ENCODE peak calls at places on chromosomes 1 and 21, in six cellular contexts. L, X, C, E, N and B are unnamed samples.

GRCh38 chr21:27346041-27346448 is 379.2 kb upstream of the ADAMTS5 start:
- DNase-seq in L (no peak), C (no peak), N (no peak), E (no peak), X (no peak), B (peak)

GRCh38 chr1:185812934-185813333 is 78.7 kb downstream of the HMCN1 start:
- DNase-seq in C (no peak), N (no peak), L (no peak), E (no peak), X (no peak), B (no peak)

GRCh38 chr1:171081220-171081993 is 9.3 kb upstream of the FMO3 start:
- DNase-seq in L (peak), X (no peak), N (no peak), C (no peak), E (no peak), B (no peak)

GRCh38 chr1:231020816-231021215 is 19.2 kb downstream of the FAM89A start:
- DNase-seq in L (no peak), X (peak), N (no peak), E (no peak), C (no peak), B (no peak)

GRCh38 chr21:29145354-29145782 is 14.9 kb downstream of the MAP3K7CL start:
- DNase-seq in C (no peak), N (no peak), E (no peak), X (no peak), L (peak), B (peak)

GRCh38 chr1:228944991-228945390 is 209.7 kb downstream of the RHOU start:
- DNase-seq in X (peak), N (no peak), L (no peak), E (no peak), C (no peak), B (no peak)

GRCh38 chr1:161766102-161766981 is at the start of gene ATF6:
- DNase-seq in X (peak), E (peak), L (peak), C (peak), N (peak), B (peak)

GRCh38 chr1:59444520-59444919 is 147.6 kb downstream of the FGGY start:
- DNase-seq in N (no peak), E (no peak), L (no peak), X (no peak), C (no peak), B (no peak)

GRCh38 chr1:214285622-214286440 is 4.9 kb downstream of the SMYD2 start:
- DNase-seq in E (no peak), L (no peak), C (no peak), X (no peak), N (no peak), B (no peak)

GRCh38 chr1:41666991-41667631 is 182.6 kb upstream of the EDN2 start:
- DNase-seq in X (no peak), L (no peak), N (no peak), E (peak), C (no peak), B (no peak)

GRCh38 chr1:10827377-10828333 is 31.2 kb upstream of the CASZ1 start:
- DNase-seq in X (no peak), E (no peak), L (no peak), C (no peak), N (no peak), B (no peak)

GRCh38 chr1:30325085-30325935 is 398.1 kb downstream of the MATN1 start:
- DNase-seq in E (no peak), N (no peak), X (no peak), L (no peak), C (no peak), B (no peak)

GRCh38 chr1:60280764-60281278 is 207.3 kb upstream of the C1orf87 start:
- DNase-seq in C (no peak), E (no peak), N (no peak), X (no peak), L (no peak), B (no peak)

GRCh38 chr21:44529011-44529421 is 11.0 kb downstream of the KRTAP10-1 start:
- DNase-seq in N (no peak), X (no peak), E (no peak), L (no peak), C (no peak), B (no peak)

GRCh38 chr1:30087465-30087864 is 635.9 kb downstream of the MATN1 start:
- DNase-seq in L (peak), X (no peak), E (no peak), N (no peak), C (no peak), B (no peak)

GRCh38 chr1:62396871-62397270 is 40.0 kb upstream of the USP1 start:
- DNase-seq in X (no peak), L (no peak), C (no peak), N (no peak), E (no peak), B (no peak)

GRCh38 chr1:179353546-179353945 is 12.2 kb upstream of the AXDND1 start:
- DNase-seq in X (no peak), E (no peak), L (no peak), N (peak), C (no peak), B (no peak)

GRCh38 chr1:212950243-212951057 is at the start of gene VASH2:
- DNase-seq in C (peak), N (peak), X (no peak), E (peak), L (peak), B (peak)

GRCh38 chr1:1730870-1731269 is 6.7 kb upstream of the CDK11A start:
- DNase-seq in N (peak), E (no peak), L (no peak), X (no peak), C (no peak), B (no peak)

GRCh38 chr1:234604726-234605492 is 5.1 kb downstream of the IRF2BP2 start:
- DNase-seq in E (no peak), X (no peak), N (no peak), C (no peak), L (no peak), B (no peak)

GRCh38 chr1:47189844-47190562 is at the start of gene PDZK1IP1:
- DNase-seq in N (peak), L (peak), E (no peak), X (no peak), C (no peak), B (no peak)

GRCh38 chr21:31509108-31510017 is 150.1 kb upstream of the SOD1 start:
- DNase-seq in X (no peak), E (peak), C (peak), N (no peak), L (peak), B (peak)

GRCh38 chr1:33402234-33402633 is 28.7 kb downstream of the PHC2 start:
- DNase-seq in X (no peak), E (no peak), L (no peak), N (no peak), C (no peak), B (no peak)

GRCh38 chr21:42558368-42558767 is 44.7 kb downstream of the SLC37A1 start:
- DNase-seq in C (no peak), L (no peak), N (no peak), E (no peak), X (no peak), B (no peak)

GRCh38 chr1:12014141-12014981 is 4.9 kb upstream of the MIIP start:
- DNase-seq in E (no peak), C (no peak), X (no peak), L (peak), N (peak), B (no peak)

GRCh38 chr1:47707887-47708535 is 270.2 kb downstream of the FOXD2 start:
- DNase-seq in E (no peak), N (no peak), L (no peak), X (no peak), C (no peak), B (no peak)

GRCh38 chr1:32651461-32652073 is 559 bp downstream of the RBBP4 start:
- DNase-seq in N (no peak), L (no peak), X (peak), C (no peak), E (peak), B (peak)

GRCh38 chr1:40530735-40531380 is 579 bp upstream of the ZNF684 start:
- DNase-seq in N (no peak), X (no peak), C (no peak), E (no peak), L (peak), B (no peak)

GRCh38 chr1:208121965-208122364 is 122.2 kb downstream of the PLXNA2 start:
- DNase-seq in N (no peak), E (no peak), L (no peak), X (no peak), C (no peak), B (no peak)

GRCh38 chr1:202056644-202057334 is 46.4 kb downstream of the ELF3 start:
- DNase-seq in X (no peak), E (no peak), C (no peak), L (peak), N (no peak), B (no peak)

GRCh38 chr1:235050911-235051360 is 77.7 kb downstream of the TOMM20 start:
- DNase-seq in L (no peak), N (no peak), C (no peak), X (no peak), E (no peak), B (no peak)

GRCh38 chr1:214581785-214582184 is 21.2 kb upstream of the CENPF start:
- DNase-seq in E (no peak), N (no peak), C (no peak), X (no peak), L (peak), B (peak)

GRCh38 chr1:47231314-47232186 is 475 bp downstream of the TAL1 start:
- DNase-seq in L (peak), E (no peak), X (no peak), N (no peak), C (no peak), B (no peak)

GRCh38 chr1:201917362-201918033 is 28.8 kb downstream of the SHISA4 start:
- DNase-seq in N (no peak), E (no peak), C (no peak), L (peak), X (no peak), B (no peak)

GRCh38 chr21:44398499-44398898 is 45.1 kb downstream of the TRPM2 start:
- DNase-seq in N (no peak), C (no peak), L (no peak), X (no peak), E (no peak), B (no peak)

GRCh38 chr1:242522304-242522945 is 2.1 kb downstream of the PLD5 start:
- DNase-seq in L (no peak), C (no peak), N (no peak), E (no peak), X (no peak), B (no peak)

GRCh38 chr1:155126494-155127104 is 1.1 kb upstream of the EFNA1 start:
- DNase-seq in C (no peak), X (no peak), E (no peak), L (peak), N (peak), B (no peak)

GRCh38 chr1:234707641-234708040 is 97.7 kb upstream of the IRF2BP2 start:
- DNase-seq in L (no peak), C (no peak), E (no peak), X (no peak), N (no peak), B (no peak)

GRCh38 chr1:8687053-8687452 is 130.4 kb downstream of the RERE start:
- DNase-seq in L (no peak), X (no peak), E (no peak), N (no peak), C (no peak), B (no peak)

GRCh38 chr21:39874759-39875158 is 7.5 kb downstream of the PCP4 start:
- DNase-seq in L (no peak), X (no peak), C (no peak), N (no peak), E (no peak), B (no peak)

GRCh38 chr1:168091063-168091462 is 45.7 kb downstream of the GPR161 start:
- DNase-seq in E (no peak), C (no peak), X (no peak), N (no peak), L (no peak), B (no peak)
- TF ChIP-seq POLR2A in E (no peak), C (no peak), X (no peak), N (no peak), L (no peak), B (no peak)

GRCh38 chr1:153987621-153988020 is 1.5 kb upstream of the RAB13 start:
- DNase-seq in L (no peak), N (no peak), E (no peak), C (no peak), X (no peak), B (no peak)

GRCh38 chr1:153991806-153992205 is 1.2 kb downstream of the RPS27 start:
- DNase-seq in E (no peak), N (no peak), C (no peak), L (no peak), X (no peak), B (no peak)

GRCh38 chr1:153991151-153991472 is 550 bp downstream of the RPS27 start:
- DNase-seq in N (no peak), C (no peak), E (no peak), L (no peak), X (no peak), B (no peak)

GRCh38 chr1:153985984-153986761 is at the start of gene RAB13:
- DNase-seq in N (peak), X (peak), L (peak), C (no peak), E (no peak), B (peak)

GRCh38 chr1:153990468-153991150 is at the start of gene RPS27:
- DNase-seq in E (peak), L (peak), X (peak), C (peak), N (peak), B (peak)
- TF ChIP-seq POLR2A in E (peak), L (peak), X (no peak), C (peak), N (peak), B (peak)

DNA sequence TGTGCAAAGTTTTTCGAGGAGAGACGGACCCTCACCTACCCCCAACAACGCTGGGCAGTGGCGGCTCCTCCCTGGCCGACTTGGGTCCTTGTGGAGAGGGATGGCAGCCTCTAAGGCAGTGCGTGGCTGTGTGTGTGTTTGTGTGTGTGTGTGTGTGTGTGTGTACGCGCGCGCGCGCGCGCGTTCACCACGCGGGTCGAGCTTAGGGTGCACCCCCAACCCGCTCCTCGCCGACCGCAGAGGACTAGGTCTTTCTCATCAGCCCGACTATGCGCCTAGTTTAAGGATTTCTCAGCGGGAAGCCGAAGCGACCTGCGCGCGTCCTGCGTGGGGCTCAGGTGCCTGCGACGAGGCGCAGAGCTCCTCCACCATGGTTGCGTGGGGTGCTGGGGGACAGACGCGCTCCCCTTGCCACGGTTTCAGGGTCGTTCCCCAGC is 940 bp downstream of the SOX13 start:
- DNase-seq in C (no peak), X (no peak), E (no peak), L (peak), N (peak), B (no peak)
- TF ChIP-seq POLR2A in C (no peak), X (no peak), E (no peak), L (no peak), N (no peak), B (no peak)

DNA sequence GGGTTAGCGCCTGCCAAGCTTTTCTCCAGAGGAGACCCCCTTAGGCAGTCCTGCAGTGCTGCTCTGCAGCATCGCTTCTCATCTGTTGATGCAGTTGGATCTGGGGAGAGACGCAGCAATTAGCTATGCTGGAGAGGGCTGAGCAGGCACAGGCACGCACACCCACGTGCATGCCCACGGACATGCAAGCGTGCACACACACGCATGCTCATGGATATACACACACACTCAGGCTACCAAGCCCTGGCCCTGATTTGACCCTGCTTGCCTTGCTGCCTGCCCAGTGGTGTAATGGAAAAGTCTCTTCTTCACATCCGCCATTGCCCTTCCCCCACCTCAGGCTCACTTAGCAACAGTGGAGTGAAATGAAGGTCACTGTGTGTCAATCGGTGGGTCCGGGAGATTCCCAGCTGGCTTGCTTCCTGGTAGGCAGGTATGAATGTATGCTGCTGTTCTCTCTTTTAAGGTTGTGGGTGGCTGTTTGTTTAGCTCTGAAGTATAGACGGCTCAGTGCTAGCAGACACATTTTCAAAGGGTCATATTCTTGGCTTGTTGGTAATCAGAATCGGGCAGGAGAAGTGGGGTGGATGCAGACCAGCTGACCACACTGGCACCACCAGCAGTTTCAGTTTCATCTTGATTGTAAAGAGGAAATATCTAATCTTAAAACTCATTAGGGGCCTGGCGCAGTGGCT is 9.5 kb downstream of the ATP1B1 start:
- DNase-seq in C (no peak), E (peak), X (no peak), L (peak), N (no peak), B (no peak)
- TF ChIP-seq POLR2A in C (no peak), E (peak), X (no peak), L (no peak), N (no peak), B (no peak)

GRCh38 chr1:182604128-182604834 is at the start of gene RGS16:
- DNase-seq in L (peak), E (peak), C (peak), N (peak), X (no peak), B (peak)
- TF ChIP-seq POLR2A in L (peak), E (peak), C (peak), N (peak), X (no peak), B (peak)